ENCODE peak calls at places on chromosomes 6 and 20, in nine cellular contexts. O is heart right ventricle, B is left ventricle myocardium inferior, C is heart left ventricle, Z is fibroblast of lung, N is lung, G is stomach, T is sigmoid colon, J is IMR-90. K is an unnamed sample. For H3K9me3 and H3K27me3, the result is how much of the 10 kb centered on the place peaks cover.

GRCh38 chr20:56417911-56418310 is 5.9 kb downstream of the CASS4 start:
- DNase-seq in O (no peak), B (no peak), C (no peak), Z (peak), N (no peak), G (no peak), T (no peak), J (peak), K (no peak)

GRCh38 chr6:51913265-51913664 is 174.1 kb downstream of the PKHD1 start:
- DNase-seq in O (no peak), B (no peak), C (no peak), Z (no peak), N (no peak), G (no peak), T (no peak), J (no peak), K (no peak)

GRCh38 chr6:165159459-165159858 is 149.9 kb downstream of the C6orf118 start:
- DNase-seq in O (no peak), B (no peak), C (no peak), Z (no peak), N (no peak), G (no peak), T (no peak), J (no peak), K (no peak)

GRCh38 chr20:63706852-63707557 is 771 bp downstream of the ARFRP1 start:
- DNase-seq in O (peak), B (no peak), C (peak), Z (no peak), N (peak), G (no peak), T (peak), J (peak), K (peak)

GRCh38 chr20:47790032-47790965 is 5.0 kb upstream of the SULF2 start:
- DNase-seq in O (no peak), B (no peak), C (no peak), Z (peak), N (no peak), G (no peak), T (no peak), J (peak), K (peak)

GRCh38 chr6:36697481-36697903 is at the start of gene RAB44:
- DNase-seq in O (no peak), B (no peak), C (no peak), Z (no peak), N (no peak), G (no peak), T (peak), J (no peak), K (no peak)

GRCh38 chr20:63290136-63290676 is 2.8 kb upstream of the COL20A1 start:
- DNase-seq in O (no peak), B (no peak), C (no peak), Z (no peak), N (no peak), G (no peak), T (no peak), J (no peak), K (no peak)

GRCh38 chr6:28985396-28986164 is 19.5 kb downstream of the ZNF311 start:
- DNase-seq in O (peak), B (peak), C (peak), Z (peak), N (peak), G (peak), T (peak), J (peak), K (peak)

GRCh38 chr20:63461364-63461763 is 11.1 kb downstream of the KCNQ2 start:
- DNase-seq in O (no peak), B (no peak), C (no peak), Z (no peak), N (no peak), G (no peak), T (no peak), J (no peak), K (no peak)

GRCh38 chr6:45531999-45532605 is 154.4 kb upstream of the SUPT3H start:
- DNase-seq in O (no peak), B (no peak), C (no peak), Z (no peak), N (no peak), G (no peak), T (no peak), J (no peak), K (no peak)

GRCh38 chr6:38212579-38212978 is 393.1 kb downstream of the ZFAND3 start:
- DNase-seq in O (no peak), B (no peak), C (no peak), Z (peak), N (no peak), G (no peak), T (no peak), J (no peak), K (no peak)

GRCh38 chr6:110255356-110255755 is 75.1 kb downstream of the CDC40 start:
- DNase-seq in O (no peak), B (no peak), C (no peak), Z (peak), N (no peak), G (no peak), T (no peak), J (peak), K (peak)

GRCh38 chr6:24520929-24521546 is 26.3 kb downstream of the ALDH5A1 start:
- DNase-seq in O (peak), B (peak), C (peak), Z (no peak), N (peak), G (peak), T (no peak), J (peak), K (peak)

GRCh38 chr20:7348253-7348652 is 580.8 kb downstream of the BMP2 start:
- DNase-seq in O (no peak), B (no peak), C (no peak), Z (no peak), N (no peak), G (no peak), T (no peak), J (no peak), K (no peak)

GRCh38 chr6:36241728-36242127 is 28.1 kb upstream of the PNPLA1 start:
- DNase-seq in O (no peak), B (no peak), C (no peak), Z (peak), N (no peak), G (no peak), T (no peak), J (peak), K (no peak)

GRCh38 chr6:134493789-134494188 is 175.9 kb upstream of the SGK1 start:
- DNase-seq in O (no peak), B (no peak), C (no peak), Z (peak), N (no peak), G (no peak), T (no peak), J (no peak), K (no peak)

GRCh38 chr6:96391776-96392175 is 129.8 kb upstream of the UFL1 start:
- DNase-seq in O (no peak), B (no peak), C (no peak), Z (peak), N (no peak), G (peak), T (no peak), J (no peak), K (peak)

GRCh38 chr6:53712078-53712477 is 46.5 kb upstream of the KLHL31 start:
- DNase-seq in O (no peak), B (no peak), C (no peak), Z (no peak), N (no peak), G (no peak), T (no peak), J (no peak), K (no peak)

GRCh38 chr20:33108641-33109040 is 29.2 kb downstream of the BPIFB4 start:
- DNase-seq in O (no peak), B (no peak), C (no peak), Z (no peak), N (no peak), G (no peak), T (no peak), J (no peak), K (no peak)

GRCh38 chr20:35738410-35739179 is 3.5 kb downstream of the RBM39 start:
- DNase-seq in O (no peak), B (no peak), C (no peak), Z (no peak), N (no peak), G (no peak), T (no peak), J (no peak), K (no peak)
- H3K4me3 ChIP-seq in O (peak), B (peak), C (peak), Z (peak), N (no peak), G (peak), T (no peak), J (no peak), K (peak)

DNA sequence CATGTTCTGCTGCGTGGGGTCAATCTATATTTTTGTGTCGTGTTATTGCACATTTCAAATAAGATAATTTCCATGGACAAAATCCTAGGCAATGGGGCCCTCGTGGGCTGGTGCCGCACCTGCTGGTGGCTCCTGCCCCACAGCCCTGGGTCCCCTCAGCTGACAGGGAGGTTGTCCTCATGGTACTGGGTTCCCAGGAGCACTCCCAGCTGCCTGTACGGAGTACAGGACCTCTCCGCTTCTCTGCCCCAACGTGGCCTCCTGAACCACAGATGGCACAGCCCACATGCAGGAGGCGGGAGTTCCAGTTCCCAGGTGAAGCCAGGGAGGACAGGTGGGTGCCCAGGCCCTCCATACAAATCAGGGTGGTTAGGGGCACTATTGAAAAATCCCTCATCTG is 243.5 kb downstream of the SMOC2 start:
- DNase-seq in O (no peak), B (no peak), C (no peak), Z (no peak), N (no peak), G (no peak), T (no peak), J (no peak), K (no peak)
- H3K9me3 ChIP-seq in O (under half), B (under half), C (under half), Z (under half), N (under half), G (under half), T (under half), J (under half), K (under half)

GRCh38 chr6:10882654-10883053 is 813 bp upstream of the GCM2 start:
- DNase-seq in O (no peak), B (no peak), C (no peak), Z (no peak), N (no peak), G (no peak), T (no peak), J (no peak), K (no peak)

GRCh38 chr6:10884245-10884972 is 2.4 kb upstream of the SYCP2L start:
- DNase-seq in O (no peak), B (no peak), C (no peak), Z (no peak), N (no peak), G (no peak), T (no peak), J (no peak), K (no peak)

GRCh38 chr6:10880366-10880765 is 1.5 kb downstream of the GCM2 start:
- DNase-seq in O (no peak), B (no peak), C (no peak), Z (no peak), N (no peak), G (no peak), T (no peak), J (no peak), K (peak)

GRCh38 chr6:10883312-10884244 is 1.7 kb upstream of the GCM2 start:
- DNase-seq in O (no peak), B (no peak), C (no peak), Z (no peak), N (no peak), G (no peak), T (no peak), J (no peak), K (no peak)
- H3K27me3 ChIP-seq in O (half or more), B (half or more), C (half or more), Z (under half), N (under half), G (half or more), T (half or more), J (half or more), K (under half)

GRCh38 chr20:13396826-13397225 is 175.8 kb downstream of the ISM1 start:
- DNase-seq in O (no peak), B (no peak), C (no peak), Z (no peak), N (no peak), G (no peak), T (no peak), J (no peak), K (no peak)

GRCh38 chr20:13397300-13397724 is 176.2 kb downstream of the ISM1 start:
- DNase-seq in O (no peak), B (no peak), C (no peak), Z (peak), N (no peak), G (no peak), T (no peak), J (peak), K (no peak)

GRCh38 chr20:13402171-13402760 is 181.2 kb downstream of the ISM1 start:
- DNase-seq in O (no peak), B (no peak), C (no peak), Z (no peak), N (no peak), G (no peak), T (no peak), J (no peak), K (peak)

GRCh38 chr20:13400453-13400852 is 179.4 kb downstream of the ISM1 start:
- DNase-seq in O (no peak), B (no peak), C (no peak), Z (no peak), N (no peak), G (no peak), T (no peak), J (peak), K (no peak)

DNA sequence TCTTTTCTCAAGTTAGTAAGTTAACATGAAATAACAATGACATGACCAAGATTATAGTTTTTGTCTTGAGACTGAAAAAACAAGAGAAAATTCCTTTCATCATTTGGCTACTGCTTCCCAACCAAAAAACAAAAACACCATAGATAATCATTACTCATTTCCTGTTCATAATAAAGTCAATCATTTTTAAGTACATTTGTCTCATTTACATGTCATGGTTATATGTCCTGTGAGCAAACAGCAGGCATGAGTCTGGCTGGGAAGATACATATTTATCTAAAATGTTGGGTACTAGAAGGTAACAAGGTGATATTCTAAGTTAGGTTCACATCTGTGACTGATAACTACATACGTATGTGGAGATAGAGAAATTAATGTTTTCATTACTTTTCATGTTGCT is 180.5 kb downstream of the ISM1 start:
- DNase-seq in O (no peak), B (no peak), C (no peak), Z (no peak), N (no peak), G (no peak), T (no peak), J (no peak), K (no peak)
- H3K4me3 ChIP-seq in O (no peak), B (no peak), C (no peak), Z (no peak), N (no peak), G (no peak), T (no peak), J (no peak), K (no peak)

DNA sequence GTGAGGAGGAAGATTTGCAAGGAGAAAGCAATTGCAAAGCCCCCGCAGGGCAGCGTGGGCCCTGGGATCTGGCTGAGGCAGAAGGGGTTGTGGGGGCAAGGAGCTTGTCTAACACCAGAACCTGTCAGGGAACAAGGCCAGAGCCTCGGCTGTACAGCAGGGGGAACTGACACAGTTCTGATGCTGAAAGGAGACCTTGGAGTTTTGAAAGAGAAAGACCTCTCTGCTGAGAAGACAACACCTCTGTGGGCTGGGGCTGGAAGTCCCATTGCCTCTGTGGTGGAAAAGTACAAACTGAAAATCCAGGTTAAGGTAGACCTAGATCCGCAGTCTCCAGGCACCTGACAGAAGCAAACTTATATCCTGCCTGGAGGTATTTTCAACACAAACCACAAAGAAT is 86.9 kb upstream of the CST7 start:
- DNase-seq in O (no peak), B (no peak), C (no peak), Z (no peak), N (no peak), G (no peak), T (no peak), J (no peak), K (no peak)
- H3K9me3 ChIP-seq in O (under half), B (under half), C (under half), Z (under half), N (under half), G (under half), T (under half), J (under half), K (under half)

DNA sequence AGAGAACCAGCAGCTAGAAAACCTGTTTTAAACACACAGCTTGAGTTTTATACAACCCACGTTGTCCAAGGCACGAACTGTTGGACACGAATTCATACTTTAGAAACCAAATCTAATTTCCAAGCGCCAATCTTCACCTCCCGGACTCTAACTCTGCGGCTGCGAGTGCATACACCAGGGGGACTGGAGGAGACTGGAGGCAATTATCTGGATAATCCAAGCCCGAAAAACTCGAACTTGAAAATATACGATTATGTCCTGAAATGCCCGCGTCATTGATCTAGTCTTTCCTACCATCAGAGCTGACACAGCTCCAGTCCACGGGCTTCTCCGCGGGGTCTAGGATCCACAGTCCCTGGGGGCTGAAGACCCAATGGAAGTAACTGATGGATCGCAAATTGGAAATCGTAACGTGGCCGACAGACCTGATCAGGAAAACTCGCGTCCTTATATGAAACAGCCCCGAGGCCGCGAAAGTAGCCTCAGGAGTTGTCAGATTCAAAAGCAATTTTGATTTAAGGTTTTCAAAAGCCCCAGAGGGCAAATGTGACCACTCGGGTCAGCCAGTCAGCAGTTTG is 809 bp upstream of the HEY2 start:
- DNase-seq in O (no peak), B (no peak), C (no peak), Z (peak), N (no peak), G (no peak), T (no peak), J (peak), K (no peak)
- H3K27me3 ChIP-seq in O (under half), B (under half), C (under half), Z (under half), N (under half), G (half or more), T (under half), J (half or more), K (half or more)

GRCh38 chr20:9447182-9447581 is 67.2 kb upstream of the LAMP5 start:
- DNase-seq in O (no peak), B (no peak), C (no peak), Z (no peak), N (no peak), G (no peak), T (no peak), J (no peak), K (no peak)
- H3K4me3 ChIP-seq in O (no peak), B (no peak), C (no peak), Z (no peak), N (no peak), G (no peak), T (no peak), J (no peak), K (no peak)

GRCh38 chr20:41594514-41595322 is 23.5 kb downstream of the CHD6 start:
- DNase-seq in O (no peak), B (no peak), C (no peak), Z (no peak), N (no peak), G (no peak), T (no peak), J (no peak), K (no peak)
- H3K9me3 ChIP-seq in O (under half), B (under half), C (under half), Z (under half), N (under half), G (half or more), T (under half), J (under half), K (under half)

DNA sequence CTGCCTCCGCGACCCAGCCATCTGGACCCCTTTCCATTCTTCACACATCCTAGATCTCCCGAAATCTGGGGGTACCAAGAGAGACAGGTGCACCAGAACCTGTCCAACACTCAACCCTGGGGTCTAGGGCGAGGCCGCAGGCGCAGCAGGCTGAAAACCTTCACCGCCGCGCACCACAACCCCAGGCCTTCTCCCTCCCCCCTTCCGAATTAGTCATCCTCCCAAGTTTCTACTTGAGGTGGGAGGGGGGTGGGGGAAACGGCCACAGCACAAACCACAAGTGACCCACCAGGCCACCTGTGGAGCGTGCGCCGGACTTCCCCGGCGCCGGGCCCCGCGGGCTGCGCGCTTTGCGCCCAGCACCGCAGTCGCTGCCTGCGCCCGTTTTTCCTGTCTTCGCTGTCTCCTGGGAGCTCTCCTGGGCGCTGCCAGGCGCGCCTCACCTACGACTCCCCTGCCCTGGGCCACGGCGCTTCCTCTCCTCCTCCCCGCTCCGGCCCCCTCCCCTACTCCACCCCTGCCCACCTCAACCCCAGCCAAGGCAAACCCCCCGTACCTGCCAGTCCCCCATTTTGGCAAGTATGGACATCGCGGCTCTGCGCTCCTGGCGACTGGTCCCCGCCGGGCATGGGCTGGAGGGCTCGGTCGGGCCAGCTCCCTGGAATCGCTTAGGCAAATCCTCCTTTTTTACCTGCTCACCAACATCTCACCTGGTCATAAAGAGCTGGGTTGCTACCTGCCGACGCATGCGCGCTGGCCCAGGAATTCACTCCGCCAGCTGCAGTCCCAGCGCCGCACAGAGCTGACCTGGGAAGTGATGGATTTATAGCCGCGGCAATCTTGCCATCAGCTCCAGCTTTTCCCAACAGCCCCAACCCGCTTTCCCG is 4.2 kb upstream of the TFAP2A start:
- DNase-seq in O (no peak), B (no peak), C (no peak), Z (peak), N (no peak), G (no peak), T (no peak), J (peak), K (no peak)
- H3K27me3 ChIP-seq in O (half or more), B (half or more), C (half or more), Z (half or more), N (under half), G (half or more), T (half or more), J (half or more), K (under half)

K was measured in MG63.